ENCODE peak calls at places on chromosomes 11 and 22, in ten cellular contexts. One of them, this sample, is unnamed.

GRCh38 chr11:130472434-130472961 is 24.1 kb downstream of the ADAMTS15 start:
- DNase-seq in lung: no peak
- DNase-seq in OCI-LY7: no peak
- DNase-seq in thoracic aorta: no peak
- DNase-seq in uterus: no peak
- DNase-seq in upper lobe of right lung: no peak
- DNase-seq in heart left ventricle: no peak
- DNase-seq in adrenal gland: no peak
- DNase-seq in heart right ventricle: no peak
- DNase-seq in mucosa of descending colon: no peak
- DNase-seq in this sample: no peak

GRCh38 chr11:74932797-74933196 is 16.1 kb downstream of the XRRA1 start:
- DNase-seq in heart right ventricle: no peak
- DNase-seq in lung: no peak
- DNase-seq in adrenal gland: no peak
- DNase-seq in upper lobe of right lung: no peak
- DNase-seq in thoracic aorta: no peak
- DNase-seq in uterus: no peak
- DNase-seq in heart left ventricle: no peak
- DNase-seq in OCI-LY7: no peak
- DNase-seq in mucosa of descending colon: no peak
- DNase-seq in this sample: no peak

GRCh38 chr22:37502342-37503182 is 16.4 kb upstream of the MFNG start:
- DNase-seq in adrenal gland: no peak
- DNase-seq in OCI-LY7: no peak
- DNase-seq in heart left ventricle: no peak
- DNase-seq in lung: peak; percentile 83
- DNase-seq in uterus: peak; percentile 44
- DNase-seq in heart right ventricle: no peak
- DNase-seq in thoracic aorta: no peak
- DNase-seq in mucosa of descending colon: peak; percentile 90
- DNase-seq in upper lobe of right lung: peak; percentile 87
- DNase-seq in this sample: peak; percentile 87

GRCh38 chr22:31436132-31436531 is 36.7 kb downstream of the DRG1 start:
- DNase-seq in lung: no peak
- DNase-seq in heart left ventricle: no peak
- DNase-seq in thoracic aorta: no peak
- DNase-seq in mucosa of descending colon: no peak
- DNase-seq in uterus: no peak
- DNase-seq in adrenal gland: no peak
- DNase-seq in heart right ventricle: no peak
- DNase-seq in upper lobe of right lung: no peak
- DNase-seq in OCI-LY7: no peak
- DNase-seq in this sample: no peak

GRCh38 chr11:69274531-69275016 is 19.4 kb upstream of the MYEOV start:
- DNase-seq in mucosa of descending colon: peak; percentile 88
- DNase-seq in adrenal gland: no peak
- DNase-seq in uterus: no peak
- DNase-seq in heart right ventricle: no peak
- DNase-seq in upper lobe of right lung: peak; percentile 93
- DNase-seq in thoracic aorta: no peak
- DNase-seq in lung: peak; percentile 91
- DNase-seq in OCI-LY7: no peak
- DNase-seq in heart left ventricle: no peak
- DNase-seq in this sample: peak; percentile 89

GRCh38 chr22:29912605-29913398 is 29.8 kb downstream of the MTMR3 start:
- DNase-seq in OCI-LY7: no peak
- DNase-seq in heart right ventricle: peak; percentile 22
- DNase-seq in mucosa of descending colon: no peak
- DNase-seq in upper lobe of right lung: no peak
- DNase-seq in uterus: no peak
- DNase-seq in thoracic aorta: no peak
- DNase-seq in adrenal gland: no peak
- DNase-seq in heart left ventricle: no peak
- DNase-seq in lung: no peak
- DNase-seq in this sample: no peak

GRCh38 chr11:69061713-69062053 is 13.0 kb downstream of the TPCN2 start:
- DNase-seq in adrenal gland: no peak
- DNase-seq in thoracic aorta: no peak
- DNase-seq in heart left ventricle: no peak
- DNase-seq in heart right ventricle: no peak
- DNase-seq in upper lobe of right lung: no peak
- DNase-seq in mucosa of descending colon: no peak
- DNase-seq in lung: no peak
- DNase-seq in uterus: no peak
- DNase-seq in OCI-LY7: no peak
- DNase-seq in this sample: no peak

GRCh38 chr22:31818481-31819392 is 64.9 kb downstream of the DEPDC5 start:
- DNase-seq in lung: no peak
- DNase-seq in upper lobe of right lung: no peak
- DNase-seq in thoracic aorta: no peak
- DNase-seq in heart right ventricle: no peak
- DNase-seq in uterus: no peak
- DNase-seq in OCI-LY7: no peak
- DNase-seq in adrenal gland: no peak
- DNase-seq in heart left ventricle: no peak
- DNase-seq in mucosa of descending colon: no peak
- DNase-seq in this sample: no peak

GRCh38 chr11:118338637-118339061 is 3.9 kb downstream of the CD3D start:
- DNase-seq in upper lobe of right lung: no peak
- DNase-seq in heart left ventricle: no peak
- DNase-seq in lung: no peak
- DNase-seq in OCI-LY7: peak; percentile 82
- DNase-seq in mucosa of descending colon: peak; percentile 59
- DNase-seq in uterus: no peak
- DNase-seq in heart right ventricle: no peak
- DNase-seq in adrenal gland: no peak
- DNase-seq in thoracic aorta: no peak
- DNase-seq in this sample: no peak

GRCh38 chr11:27388869-27389268 is 25.9 kb upstream of the CCDC34 start:
- DNase-seq in upper lobe of right lung: no peak
- DNase-seq in heart right ventricle: no peak
- DNase-seq in lung: no peak
- DNase-seq in heart left ventricle: no peak
- DNase-seq in uterus: no peak
- DNase-seq in thoracic aorta: no peak
- DNase-seq in OCI-LY7: no peak
- DNase-seq in adrenal gland: no peak
- DNase-seq in mucosa of descending colon: no peak
- DNase-seq in this sample: no peak
- H3K4me1 ChIP-seq in upper lobe of right lung: no peaks in the 10 kb centered on the region
- H3K4me1 ChIP-seq in heart right ventricle: peaks cover 11% of the 10 kb centered on the region
- H3K4me1 ChIP-seq in lung: no peaks in the 10 kb centered on the region
- H3K4me1 ChIP-seq in heart left ventricle: no peaks in the 10 kb centered on the region
- H3K4me1 ChIP-seq in uterus: no peaks in the 10 kb centered on the region
- H3K4me1 ChIP-seq in thoracic aorta: peaks cover 28% of the 10 kb centered on the region
- H3K4me1 ChIP-seq in OCI-LY7: no peaks in the 10 kb centered on the region
- H3K4me1 ChIP-seq in adrenal gland: peaks cover 66% of the 10 kb centered on the region
- H3K4me1 ChIP-seq in mucosa of descending colon: peaks cover 21% of the 10 kb centered on the region
- H3K4me1 ChIP-seq in this sample: peaks cover 38% of the 10 kb centered on the region

GRCh38 chr11:76038608-76039007 is 167.7 kb downstream of the WNT11 start:
- DNase-seq in adrenal gland: no peak
- DNase-seq in heart left ventricle: no peak
- DNase-seq in upper lobe of right lung: no peak
- DNase-seq in lung: no peak
- DNase-seq in thoracic aorta: no peak
- DNase-seq in mucosa of descending colon: no peak
- DNase-seq in heart right ventricle: no peak
- DNase-seq in uterus: no peak
- DNase-seq in OCI-LY7: no peak
- DNase-seq in this sample: no peak

GRCh38 chr11:76044750-76045320 is 161.5 kb downstream of the WNT11 start:
- DNase-seq in upper lobe of right lung: no peak
- DNase-seq in lung: no peak
- DNase-seq in thoracic aorta: no peak
- DNase-seq in OCI-LY7: no peak
- DNase-seq in heart left ventricle: no peak
- DNase-seq in heart right ventricle: no peak
- DNase-seq in mucosa of descending colon: no peak
- DNase-seq in adrenal gland: no peak
- DNase-seq in uterus: no peak
- DNase-seq in this sample: peak; percentile 16

GRCh38 chr11:76041208-76041607 is 165.1 kb downstream of the WNT11 start:
- DNase-seq in upper lobe of right lung: no peak
- DNase-seq in uterus: no peak
- DNase-seq in thoracic aorta: no peak
- DNase-seq in heart right ventricle: no peak
- DNase-seq in lung: no peak
- DNase-seq in mucosa of descending colon: no peak
- DNase-seq in heart left ventricle: no peak
- DNase-seq in adrenal gland: no peak
- DNase-seq in OCI-LY7: no peak
- DNase-seq in this sample: no peak
- TF ChIP-seq CTCF in upper lobe of right lung: no peak
- TF ChIP-seq CTCF in uterus: no peak
- TF ChIP-seq CTCF in thoracic aorta: no peak
- TF ChIP-seq CTCF in heart right ventricle: no peak
- TF ChIP-seq CTCF in lung: no peak
- TF ChIP-seq CTCF in mucosa of descending colon: no peak
- TF ChIP-seq CTCF in heart left ventricle: no peak
- TF ChIP-seq CTCF in adrenal gland: no peak
- TF ChIP-seq CTCF in OCI-LY7: no peak
- TF ChIP-seq CTCF in this sample: no peak

DNA sequence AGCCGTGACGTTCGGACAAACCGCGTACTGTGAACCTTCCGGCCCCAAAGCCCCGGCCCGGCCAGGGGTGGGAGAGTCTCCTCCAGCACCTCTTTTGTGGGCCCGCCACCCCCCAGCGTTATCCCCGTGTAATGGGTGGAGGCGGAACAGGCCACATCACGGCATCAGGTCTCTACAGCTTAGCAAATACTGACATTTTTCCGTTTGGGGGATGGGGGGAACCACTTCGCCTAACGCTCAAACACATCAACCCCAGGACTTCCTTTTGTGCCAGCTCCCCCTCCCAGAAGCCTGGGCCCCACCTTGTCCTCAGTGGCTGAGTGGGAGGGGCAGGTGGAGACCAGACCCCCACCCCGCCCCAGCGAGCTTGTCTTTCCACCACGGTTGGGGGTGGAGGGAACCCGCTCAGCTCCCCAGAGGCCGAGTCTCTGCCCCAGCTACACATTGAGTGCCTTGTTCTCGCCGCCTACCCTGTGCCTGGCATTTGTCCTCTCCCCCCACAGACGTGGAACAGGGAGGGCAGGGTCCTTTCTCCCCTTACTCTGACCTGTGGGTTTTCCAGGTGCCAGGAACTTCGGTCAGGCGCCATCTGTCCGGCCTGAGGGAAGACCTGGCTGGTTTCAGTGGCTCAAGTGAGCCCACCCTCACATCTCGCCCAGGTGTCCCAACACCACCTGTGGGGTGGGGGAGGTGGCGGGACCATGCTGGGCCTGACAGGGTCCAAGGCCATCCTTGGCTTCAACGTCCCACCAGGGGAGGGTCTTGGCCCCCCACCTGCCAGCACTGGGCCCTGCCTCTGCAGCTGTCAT is 29.6 kb downstream of the SBF1 start:
- DNase-seq in adrenal gland: no peak
- DNase-seq in thoracic aorta: no peak
- DNase-seq in mucosa of descending colon: no peak
- DNase-seq in uterus: no peak
- DNase-seq in heart right ventricle: no peak
- DNase-seq in upper lobe of right lung: no peak
- DNase-seq in lung: peak; percentile 68
- DNase-seq in OCI-LY7: peak; percentile 70
- DNase-seq in heart left ventricle: peak; percentile 60
- DNase-seq in this sample: peak; percentile 22
- H3K36me3 ChIP-seq in adrenal gland: peaks cover 60% of the 10 kb centered on the region
- H3K36me3 ChIP-seq in thoracic aorta: peaks cover 34% of the 10 kb centered on the region
- H3K36me3 ChIP-seq in mucosa of descending colon: peaks cover 11% of the 10 kb centered on the region
- H3K36me3 ChIP-seq in uterus: no peaks in the 10 kb centered on the region
- H3K36me3 ChIP-seq in heart right ventricle: no peaks in the 10 kb centered on the region
- H3K36me3 ChIP-seq in upper lobe of right lung: peaks cover 69% of the 10 kb centered on the region
- H3K36me3 ChIP-seq in lung: peaks cover 65% of the 10 kb centered on the region
- H3K36me3 ChIP-seq in OCI-LY7: peaks cover 88% of the 10 kb centered on the region
- H3K36me3 ChIP-seq in heart left ventricle: peaks cover 52% of the 10 kb centered on the region
- H3K36me3 ChIP-seq in this sample: peaks cover 3% of the 10 kb centered on the region

GRCh38 chr11:61146413-61146812 is 14.8 kb downstream of the VPS37C start:
- DNase-seq in mucosa of descending colon: peak; percentile 10
- DNase-seq in heart left ventricle: peak; percentile 46
- DNase-seq in upper lobe of right lung: peak; percentile 51
- DNase-seq in adrenal gland: no peak
- DNase-seq in heart right ventricle: no peak
- DNase-seq in thoracic aorta: no peak
- DNase-seq in uterus: no peak
- DNase-seq in lung: no peak
- DNase-seq in OCI-LY7: no peak
- DNase-seq in this sample: peak; percentile 2

GRCh38 chr11:61142424-61142823 is 18.8 kb downstream of the VPS37C start:
- DNase-seq in heart left ventricle: no peak
- DNase-seq in mucosa of descending colon: no peak
- DNase-seq in uterus: no peak
- DNase-seq in adrenal gland: no peak
- DNase-seq in upper lobe of right lung: no peak
- DNase-seq in lung: no peak
- DNase-seq in OCI-LY7: no peak
- DNase-seq in heart right ventricle: no peak
- DNase-seq in thoracic aorta: no peak
- DNase-seq in this sample: no peak

GRCh38 chr11:61145228-61146005 is 15.8 kb downstream of the VPS37C start:
- DNase-seq in upper lobe of right lung: peak; percentile 49
- DNase-seq in uterus: no peak
- DNase-seq in OCI-LY7: no peak
- DNase-seq in lung: no peak
- DNase-seq in adrenal gland: no peak
- DNase-seq in thoracic aorta: no peak
- DNase-seq in heart left ventricle: peak; percentile 44
- DNase-seq in mucosa of descending colon: no peak
- DNase-seq in heart right ventricle: no peak
- DNase-seq in this sample: peak; percentile 8

GRCh38 chr11:61147271-61147670 is 14.0 kb downstream of the VPS37C start:
- DNase-seq in lung: no peak
- DNase-seq in thoracic aorta: no peak
- DNase-seq in adrenal gland: no peak
- DNase-seq in upper lobe of right lung: peak; percentile 39
- DNase-seq in heart left ventricle: peak; percentile 11
- DNase-seq in OCI-LY7: no peak
- DNase-seq in uterus: no peak
- DNase-seq in mucosa of descending colon: peak; percentile 12
- DNase-seq in heart right ventricle: no peak
- DNase-seq in this sample: no peak

DNA sequence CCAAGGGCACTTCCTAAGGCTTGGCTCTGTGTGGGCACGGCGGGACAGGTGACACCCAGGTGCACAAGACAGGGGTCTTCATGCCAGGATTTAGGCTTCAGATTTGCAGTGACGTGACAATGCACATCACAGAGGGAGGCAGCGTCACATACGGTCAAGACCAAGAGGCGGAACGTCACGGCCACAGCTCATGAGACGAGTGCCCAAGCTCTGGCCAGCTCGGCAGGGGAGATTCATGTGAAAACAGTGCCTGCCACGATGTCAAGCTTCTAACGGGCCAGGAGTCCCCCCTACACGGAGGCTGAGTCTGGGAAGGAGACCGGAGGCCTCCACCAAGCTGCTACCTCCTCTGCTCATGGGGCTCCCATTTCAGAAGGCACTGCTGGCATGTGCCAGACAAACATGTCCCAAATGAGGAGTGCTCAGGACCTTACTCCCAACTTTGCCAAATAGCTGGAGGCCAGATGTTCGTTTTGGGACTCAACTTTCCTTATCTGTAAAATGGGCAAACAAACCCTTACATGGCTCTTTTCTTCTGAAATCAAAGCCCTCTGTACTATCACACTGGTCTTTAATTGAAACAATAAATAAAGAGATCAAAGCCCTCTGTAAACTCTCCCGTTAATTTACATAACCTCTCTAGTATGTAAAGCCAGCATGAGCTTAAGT is 16.6 kb downstream of the VPS37C start:
- DNase-seq in adrenal gland: no peak
- DNase-seq in heart right ventricle: no peak
- DNase-seq in OCI-LY7: no peak
- DNase-seq in upper lobe of right lung: peak; percentile 48
- DNase-seq in heart left ventricle: no peak
- DNase-seq in mucosa of descending colon: no peak
- DNase-seq in lung: no peak
- DNase-seq in uterus: no peak
- DNase-seq in thoracic aorta: no peak
- DNase-seq in this sample: no peak
- H3K4me1 ChIP-seq in adrenal gland: peaks cover 35% of the 10 kb centered on the region
- H3K4me1 ChIP-seq in heart right ventricle: peaks cover 8% of the 10 kb centered on the region
- H3K4me1 ChIP-seq in OCI-LY7: peaks cover 12% of the 10 kb centered on the region
- H3K4me1 ChIP-seq in upper lobe of right lung: peaks cover 19% of the 10 kb centered on the region
- H3K4me1 ChIP-seq in heart left ventricle: no peaks in the 10 kb centered on the region
- H3K4me1 ChIP-seq in mucosa of descending colon: peaks cover 20% of the 10 kb centered on the region
- H3K4me1 ChIP-seq in lung: peaks cover 4% of the 10 kb centered on the region
- H3K4me1 ChIP-seq in uterus: no peaks in the 10 kb centered on the region
- H3K4me1 ChIP-seq in thoracic aorta: peaks cover 13% of the 10 kb centered on the region
- H3K4me1 ChIP-seq in this sample: peaks cover 39% of the 10 kb centered on the region

This sample was measured in pancreas.